ENCODE peak calls at places on chromosomes 12 and 14, in six cellular contexts. F is GM04504, C is heart left ventricle, B is nucleus accumbens, I is activated T-cell treated with anti-CD3 and anti-CD28 coated beads for 1 hour, K is memory B cell. G is an unnamed sample.

GRCh38 chr14:39762576-39763401 is 330.6 kb upstream of the FBXO33 start:
- DNase-seq in F (no peak), C (no peak), B (no peak), I (no peak), K (no peak), G (no peak)

GRCh38 chr12:112978163-112979081 is at the start of gene OAS2:
- DNase-seq in F (peak), C (peak), B (no peak), I (peak), K (peak), G (peak)

GRCh38 chr14:29927596-29928341 is at the start of gene PRKD1:
- DNase-seq in F (peak), C (peak), B (peak), I (no peak), K (peak), G (peak)

GRCh38 chr14:57066887-57067513 is 201.7 kb downstream of the EXOC5 start:
- DNase-seq in F (no peak), C (no peak), B (peak), I (no peak), K (peak), G (no peak)

GRCh38 chr14:32588448-32589320 is 259.6 kb downstream of the AKAP6 start:
- DNase-seq in F (no peak), C (no peak), B (no peak), I (no peak), K (no peak), G (no peak)

GRCh38 chr12:123956249-123956648 is 16.4 kb downstream of the CCDC92 start:
- DNase-seq in F (no peak), C (no peak), B (no peak), I (no peak), K (no peak), G (no peak)

GRCh38 chr14:80464531-80465149 is 253.3 kb upstream of the DIO2 start:
- DNase-seq in F (no peak), C (no peak), B (no peak), I (no peak), K (no peak), G (no peak)

GRCh38 chr14:68506645-68507405 is 286.0 kb downstream of the ZFP36L1 start:
- DNase-seq in F (no peak), C (no peak), B (no peak), I (no peak), K (peak), G (no peak)

GRCh38 chr12:4417471-4417870 is 28.1 kb downstream of the FGF6 start:
- DNase-seq in F (no peak), C (peak), B (no peak), I (no peak), K (no peak), G (no peak)

GRCh38 chr14:64502476-64503183 is 1.0 kb downstream of the ZBTB25 start:
- DNase-seq in F (no peak), C (no peak), B (peak), I (no peak), K (peak), G (no peak)

GRCh38 chr12:15088115-15088514 is 115.3 kb downstream of the PDE6H start:
- DNase-seq in F (no peak), C (no peak), B (no peak), I (no peak), K (no peak), G (no peak)

GRCh38 chr14:65853407-65853955 is 441.0 kb downstream of the FUT8 start:
- DNase-seq in F (no peak), C (no peak), B (no peak), I (no peak), K (no peak), G (no peak)

GRCh38 chr14:51310453-51311074 is 70.5 kb downstream of the TMX1 start:
- DNase-seq in F (no peak), C (peak), B (no peak), I (no peak), K (no peak), G (no peak)

GRCh38 chr14:50186088-50186487 is 45.3 kb downstream of the SOS2 start:
- DNase-seq in F (no peak), C (no peak), B (no peak), I (no peak), K (no peak), G (no peak)

GRCh38 chr14:59208224-59208814 is 19.9 kb downstream of the DAAM1 start:
- DNase-seq in F (no peak), C (no peak), B (no peak), I (no peak), K (no peak), G (no peak)

GRCh38 chr12:52873832-52874572 is 25.2 kb upstream of the KRT78 start:
- DNase-seq in F (peak), C (peak), B (no peak), I (peak), K (peak), G (peak)

G was measured in left ventricle myocardium superior.